ENCODE peak calls at places on chromosomes 6 and 20, in ten cellular contexts. One of them, this sample, is unnamed. For H3K4me1, the result is how much of the 10 kb centered on the place peaks cover.

GRCh38 chr6:48560408-48560807 is 449.4 kb upstream of the PTCHD4 start:
- DNase-seq in cardiac muscle cell: no peak
- DNase-seq in stomach: no peak
- DNase-seq in heart left ventricle: no peak
- DNase-seq in fibroblast of lung: peak
- DNase-seq in HCT116: no peak
- DNase-seq in CD8-positive, alpha-beta memory T cell: no peak
- DNase-seq in aorta: no peak
- DNase-seq in GM23248: peak
- DNase-seq in heart right ventricle: no peak
- DNase-seq in this sample: no peak

GRCh38 chr6:12844284-12845223 is 128.0 kb downstream of the PHACTR1 start:
- DNase-seq in fibroblast of lung: peak
- DNase-seq in heart right ventricle: no peak
- DNase-seq in CD8-positive, alpha-beta memory T cell: no peak
- DNase-seq in stomach: no peak
- DNase-seq in heart left ventricle: no peak
- DNase-seq in HCT116: peak
- DNase-seq in cardiac muscle cell: peak
- DNase-seq in aorta: no peak
- DNase-seq in GM23248: peak
- DNase-seq in this sample: no peak

GRCh38 chr20:60250251-60250650 is 292.0 kb downstream of the CDH26 start:
- DNase-seq in CD8-positive, alpha-beta memory T cell: no peak
- DNase-seq in GM23248: peak
- DNase-seq in aorta: no peak
- DNase-seq in heart right ventricle: no peak
- DNase-seq in HCT116: no peak
- DNase-seq in cardiac muscle cell: no peak
- DNase-seq in fibroblast of lung: no peak
- DNase-seq in heart left ventricle: no peak
- DNase-seq in stomach: no peak
- DNase-seq in this sample: no peak

GRCh38 chr6:130752292-130752691 is 74.9 kb upstream of the SMLR1 start:
- DNase-seq in GM23248: peak
- DNase-seq in aorta: no peak
- DNase-seq in heart left ventricle: no peak
- DNase-seq in CD8-positive, alpha-beta memory T cell: no peak
- DNase-seq in heart right ventricle: no peak
- DNase-seq in cardiac muscle cell: no peak
- DNase-seq in HCT116: no peak
- DNase-seq in fibroblast of lung: no peak
- DNase-seq in stomach: no peak
- DNase-seq in this sample: no peak

GRCh38 chr20:52379723-52380336 is 188.3 kb upstream of the ZFP64 start:
- DNase-seq in fibroblast of lung: no peak
- DNase-seq in HCT116: no peak
- DNase-seq in stomach: peak
- DNase-seq in cardiac muscle cell: peak
- DNase-seq in CD8-positive, alpha-beta memory T cell: peak
- DNase-seq in heart left ventricle: peak
- DNase-seq in aorta: peak
- DNase-seq in GM23248: peak
- DNase-seq in heart right ventricle: peak
- DNase-seq in this sample: peak

GRCh38 chr6:140486468-140487361 is 1112.3 kb upstream of the CITED2 start:
- DNase-seq in stomach: no peak
- DNase-seq in fibroblast of lung: peak
- DNase-seq in GM23248: peak
- DNase-seq in heart right ventricle: no peak
- DNase-seq in cardiac muscle cell: no peak
- DNase-seq in aorta: no peak
- DNase-seq in HCT116: no peak
- DNase-seq in heart left ventricle: no peak
- DNase-seq in CD8-positive, alpha-beta memory T cell: no peak
- DNase-seq in this sample: no peak

GRCh38 chr6:43702522-43703440 is 15.2 kb upstream of the MRPS18A start:
- DNase-seq in HCT116: peak
- DNase-seq in CD8-positive, alpha-beta memory T cell: no peak
- DNase-seq in heart right ventricle: peak
- DNase-seq in aorta: peak
- DNase-seq in heart left ventricle: peak
- DNase-seq in fibroblast of lung: peak
- DNase-seq in cardiac muscle cell: peak
- DNase-seq in GM23248: peak
- DNase-seq in stomach: peak
- DNase-seq in this sample: peak

GRCh38 chr6:45743028-45743615 is 272.5 kb downstream of the CLIC5 start:
- DNase-seq in fibroblast of lung: no peak
- DNase-seq in CD8-positive, alpha-beta memory T cell: no peak
- DNase-seq in HCT116: no peak
- DNase-seq in heart left ventricle: no peak
- DNase-seq in GM23248: no peak
- DNase-seq in heart right ventricle: no peak
- DNase-seq in stomach: no peak
- DNase-seq in cardiac muscle cell: no peak
- DNase-seq in aorta: no peak
- DNase-seq in this sample: no peak

GRCh38 chr6:77638129-77638830 is 14.6 kb upstream of the MEI4 start:
- DNase-seq in fibroblast of lung: peak
- DNase-seq in heart right ventricle: no peak
- DNase-seq in heart left ventricle: no peak
- DNase-seq in CD8-positive, alpha-beta memory T cell: no peak
- DNase-seq in stomach: no peak
- DNase-seq in GM23248: no peak
- DNase-seq in HCT116: no peak
- DNase-seq in cardiac muscle cell: no peak
- DNase-seq in aorta: no peak
- DNase-seq in this sample: no peak

GRCh38 chr20:9590189-9590588 is 75.8 kb downstream of the LAMP5 start:
- DNase-seq in CD8-positive, alpha-beta memory T cell: no peak
- DNase-seq in heart right ventricle: no peak
- DNase-seq in heart left ventricle: no peak
- DNase-seq in HCT116: no peak
- DNase-seq in stomach: peak
- DNase-seq in aorta: no peak
- DNase-seq in fibroblast of lung: peak
- DNase-seq in cardiac muscle cell: no peak
- DNase-seq in GM23248: peak
- DNase-seq in this sample: no peak

GRCh38 chr6:140475086-140475485 is 1100.6 kb upstream of the CITED2 start:
- DNase-seq in heart left ventricle: no peak
- DNase-seq in CD8-positive, alpha-beta memory T cell: no peak
- DNase-seq in fibroblast of lung: peak
- DNase-seq in stomach: no peak
- DNase-seq in aorta: no peak
- DNase-seq in cardiac muscle cell: no peak
- DNase-seq in GM23248: peak
- DNase-seq in heart right ventricle: no peak
- DNase-seq in HCT116: no peak
- DNase-seq in this sample: no peak

GRCh38 chr20:13868331-13868730 is 83.5 kb downstream of the NDUFAF5 start:
- DNase-seq in GM23248: peak
- DNase-seq in stomach: no peak
- DNase-seq in fibroblast of lung: peak
- DNase-seq in aorta: peak
- DNase-seq in CD8-positive, alpha-beta memory T cell: no peak
- DNase-seq in heart right ventricle: no peak
- DNase-seq in heart left ventricle: no peak
- DNase-seq in HCT116: no peak
- DNase-seq in cardiac muscle cell: no peak
- DNase-seq in this sample: no peak

GRCh38 chr6:37222992-37223391 is 34.6 kb upstream of the TBC1D22B start:
- DNase-seq in stomach: no peak
- DNase-seq in aorta: no peak
- DNase-seq in GM23248: no peak
- DNase-seq in CD8-positive, alpha-beta memory T cell: no peak
- DNase-seq in fibroblast of lung: no peak
- DNase-seq in HCT116: no peak
- DNase-seq in cardiac muscle cell: no peak
- DNase-seq in heart right ventricle: no peak
- DNase-seq in heart left ventricle: no peak
- DNase-seq in this sample: no peak

GRCh38 chr6:134198093-134198492 is 119.8 kb downstream of the SGK1 start:
- DNase-seq in fibroblast of lung: peak
- DNase-seq in cardiac muscle cell: no peak
- DNase-seq in stomach: no peak
- DNase-seq in HCT116: no peak
- DNase-seq in aorta: no peak
- DNase-seq in GM23248: no peak
- DNase-seq in heart left ventricle: no peak
- DNase-seq in heart right ventricle: no peak
- DNase-seq in CD8-positive, alpha-beta memory T cell: no peak
- DNase-seq in this sample: no peak

GRCh38 chr20:63794614-63795013 is 36.5 kb downstream of the ZBTB46 start:
- DNase-seq in stomach: no peak
- DNase-seq in cardiac muscle cell: no peak
- DNase-seq in fibroblast of lung: no peak
- DNase-seq in GM23248: no peak
- DNase-seq in heart left ventricle: no peak
- DNase-seq in heart right ventricle: no peak
- DNase-seq in CD8-positive, alpha-beta memory T cell: no peak
- DNase-seq in aorta: no peak
- DNase-seq in HCT116: no peak
- DNase-seq in this sample: peak

GRCh38 chr6:106749611-106750010 is 120.2 kb downstream of the QRSL1 start:
- DNase-seq in fibroblast of lung: no peak
- DNase-seq in aorta: no peak
- DNase-seq in GM23248: peak
- DNase-seq in heart left ventricle: no peak
- DNase-seq in heart right ventricle: no peak
- DNase-seq in HCT116: no peak
- DNase-seq in CD8-positive, alpha-beta memory T cell: no peak
- DNase-seq in stomach: no peak
- DNase-seq in cardiac muscle cell: no peak
- DNase-seq in this sample: no peak
- H3K4me1 ChIP-seq in fibroblast of lung: under half
- H3K4me1 ChIP-seq in aorta: under half
- H3K4me1 ChIP-seq in GM23248: under half
- H3K4me1 ChIP-seq in heart left ventricle: under half
- H3K4me1 ChIP-seq in heart right ventricle: under half
- H3K4me1 ChIP-seq in HCT116: under half
- H3K4me1 ChIP-seq in CD8-positive, alpha-beta memory T cell: under half
- H3K4me1 ChIP-seq in stomach: under half
- H3K4me1 ChIP-seq in cardiac muscle cell: under half
- H3K4me1 ChIP-seq in this sample: half or more

GRCh38 chr20:1401431-1401907 is 8.6 kb upstream of the FKBP1A start:
- DNase-seq in aorta: no peak
- DNase-seq in stomach: no peak
- DNase-seq in heart left ventricle: no peak
- DNase-seq in fibroblast of lung: no peak
- DNase-seq in cardiac muscle cell: no peak
- DNase-seq in HCT116: no peak
- DNase-seq in heart right ventricle: no peak
- DNase-seq in CD8-positive, alpha-beta memory T cell: no peak
- DNase-seq in GM23248: peak
- DNase-seq in this sample: no peak

GRCh38 chr20:1393507-1393882 is 641 bp upstream of the FKBP1A start:
- DNase-seq in stomach: no peak
- DNase-seq in aorta: no peak
- DNase-seq in cardiac muscle cell: no peak
- DNase-seq in heart right ventricle: no peak
- DNase-seq in CD8-positive, alpha-beta memory T cell: no peak
- DNase-seq in GM23248: no peak
- DNase-seq in fibroblast of lung: no peak
- DNase-seq in heart left ventricle: no peak
- DNase-seq in HCT116: no peak
- DNase-seq in this sample: no peak

GRCh38 chr20:1396702-1397101 is 3.8 kb upstream of the FKBP1A start:
- DNase-seq in GM23248: no peak
- DNase-seq in stomach: no peak
- DNase-seq in aorta: no peak
- DNase-seq in fibroblast of lung: no peak
- DNase-seq in heart left ventricle: no peak
- DNase-seq in cardiac muscle cell: no peak
- DNase-seq in heart right ventricle: no peak
- DNase-seq in HCT116: no peak
- DNase-seq in CD8-positive, alpha-beta memory T cell: no peak
- DNase-seq in this sample: no peak

GRCh38 chr20:1396264-1396663 is 3.4 kb upstream of the FKBP1A start:
- DNase-seq in GM23248: no peak
- DNase-seq in heart right ventricle: no peak
- DNase-seq in cardiac muscle cell: no peak
- DNase-seq in stomach: no peak
- DNase-seq in CD8-positive, alpha-beta memory T cell: no peak
- DNase-seq in fibroblast of lung: no peak
- DNase-seq in heart left ventricle: no peak
- DNase-seq in aorta: no peak
- DNase-seq in HCT116: no peak
- DNase-seq in this sample: no peak

GRCh38 chr20:1397710-1398109 is 4.9 kb upstream of the FKBP1A start:
- DNase-seq in fibroblast of lung: no peak
- DNase-seq in heart right ventricle: no peak
- DNase-seq in cardiac muscle cell: no peak
- DNase-seq in aorta: no peak
- DNase-seq in GM23248: no peak
- DNase-seq in CD8-positive, alpha-beta memory T cell: no peak
- DNase-seq in stomach: no peak
- DNase-seq in HCT116: no peak
- DNase-seq in heart left ventricle: no peak
- DNase-seq in this sample: no peak
- H3K4me1 ChIP-seq in fibroblast of lung: under half
- H3K4me1 ChIP-seq in heart right ventricle: under half
- H3K4me1 ChIP-seq in cardiac muscle cell: under half
- H3K4me1 ChIP-seq in aorta: under half
- H3K4me1 ChIP-seq in GM23248: under half
- H3K4me1 ChIP-seq in CD8-positive, alpha-beta memory T cell: under half
- H3K4me1 ChIP-seq in stomach: under half
- H3K4me1 ChIP-seq in HCT116: under half
- H3K4me1 ChIP-seq in heart left ventricle: under half
- H3K4me1 ChIP-seq in this sample: under half

DNA sequence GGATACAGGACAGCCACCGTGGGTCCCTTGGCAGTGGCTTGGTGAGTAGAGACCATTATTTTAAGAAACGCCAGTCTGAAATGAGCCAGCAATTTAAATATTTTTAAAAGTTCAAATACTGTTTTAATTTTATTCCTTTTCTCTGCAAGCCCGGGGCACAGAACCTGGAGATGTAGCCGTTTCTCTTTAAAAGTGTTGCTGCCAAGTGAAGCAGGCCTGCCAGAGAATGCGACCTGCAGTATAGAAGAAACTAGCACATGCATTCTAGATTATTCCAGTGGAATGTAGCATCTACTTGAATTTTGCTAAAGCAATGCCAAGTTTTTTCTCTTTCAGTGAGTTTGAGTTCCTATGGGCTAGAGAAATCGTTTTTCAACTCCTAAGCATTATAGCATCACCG is 101.3 kb downstream of the QRSL1 start:
- DNase-seq in CD8-positive, alpha-beta memory T cell: no peak
- DNase-seq in GM23248: no peak
- DNase-seq in cardiac muscle cell: no peak
- DNase-seq in heart left ventricle: no peak
- DNase-seq in fibroblast of lung: no peak
- DNase-seq in heart right ventricle: no peak
- DNase-seq in aorta: no peak
- DNase-seq in HCT116: no peak
- DNase-seq in stomach: peak
- DNase-seq in this sample: no peak
- H3K4me1 ChIP-seq in CD8-positive, alpha-beta memory T cell: under half
- H3K4me1 ChIP-seq in GM23248: under half
- H3K4me1 ChIP-seq in cardiac muscle cell: under half
- H3K4me1 ChIP-seq in heart left ventricle: under half
- H3K4me1 ChIP-seq in fibroblast of lung: under half
- H3K4me1 ChIP-seq in heart right ventricle: under half
- H3K4me1 ChIP-seq in aorta: under half
- H3K4me1 ChIP-seq in HCT116: under half
- H3K4me1 ChIP-seq in stomach: under half
- H3K4me1 ChIP-seq in this sample: under half

GRCh38 chr6:137818440-137818839 is 48.6 kb upstream of the TNFAIP3 start:
- DNase-seq in GM23248: no peak
- DNase-seq in heart left ventricle: no peak
- DNase-seq in fibroblast of lung: no peak
- DNase-seq in cardiac muscle cell: no peak
- DNase-seq in aorta: no peak
- DNase-seq in stomach: no peak
- DNase-seq in CD8-positive, alpha-beta memory T cell: no peak
- DNase-seq in heart right ventricle: no peak
- DNase-seq in HCT116: no peak
- DNase-seq in this sample: no peak
- H3K4me1 ChIP-seq in GM23248: under half
- H3K4me1 ChIP-seq in heart left ventricle: under half
- H3K4me1 ChIP-seq in fibroblast of lung: under half
- H3K4me1 ChIP-seq in cardiac muscle cell: under half
- H3K4me1 ChIP-seq in aorta: under half
- H3K4me1 ChIP-seq in stomach: under half
- H3K4me1 ChIP-seq in CD8-positive, alpha-beta memory T cell: half or more
- H3K4me1 ChIP-seq in heart right ventricle: under half
- H3K4me1 ChIP-seq in HCT116: under half
- H3K4me1 ChIP-seq in this sample: under half